ENCODE peak calls at places on chromosomes 3 and 15, in eight cellular contexts. G is mammary epithelial cell; S is breast epithelium; O is lower lobe of right lung; X is psoas muscle; Z is right atrium auricular region; M is CD8-positive, alpha-beta T cell; P is PC-3. T is an unnamed sample.

GRCh38 chr15:54046093-54046492 is 67.9 kb downstream of the UNC13C start:
- DNase-seq in G (no peak), S (no peak), O (no peak), X (no peak), Z (no peak), M (no peak), P (no peak), T (no peak)

GRCh38 chr3:183572935-183573334 is 17.4 kb upstream of the KLHL6 start:
- DNase-seq in G (no peak), S (no peak), O (no peak), X (no peak), Z (no peak), M (no peak), P (no peak), T (no peak)

GRCh38 chr3:46422617-46423016 is 15.6 kb downstream of the CCRL2 start:
- DNase-seq in G (peak; percentile 93), S (no peak), O (no peak), X (no peak), Z (no peak), M (no peak), P (peak; percentile 97), T (no peak)

GRCh38 chr3:39126532-39127071 is 19.1 kb downstream of the TTC21A start:
- DNase-seq in G (peak; percentile 24), S (peak; percentile 43), O (peak; percentile 52), X (no peak), Z (no peak), M (no peak), P (peak; percentile 60), T (no peak)

GRCh38 chr3:100737334-100737733 is 28.0 kb downstream of the TFG start:
- DNase-seq in G (peak; percentile 25), S (no peak), O (no peak), X (no peak), Z (no peak), M (no peak), P (peak; percentile 51), T (no peak)

GRCh38 chr3:73611176-73611575 is 13.6 kb downstream of the PDZRN3 start:
- DNase-seq in G (no peak), S (no peak), O (no peak), X (no peak), Z (no peak), M (no peak), P (no peak), T (no peak)

GRCh38 chr3:157938154-157938774 is 168.0 kb downstream of the SHOX2 start:
- DNase-seq in G (peak; percentile 40), S (no peak), O (no peak), X (no peak), Z (no peak), M (no peak), P (peak; percentile 51), T (no peak)

GRCh38 chr15:39888243-39888642 is 31.8 kb downstream of the GPR176 start:
- DNase-seq in G (no peak), S (no peak), O (no peak), X (no peak), Z (no peak), M (no peak), P (no peak), T (no peak)

GRCh38 chr3:129486057-129487035 is 42.1 kb upstream of the RHO start:
- DNase-seq in G (peak; percentile 81), S (no peak), O (no peak), X (no peak), Z (no peak), M (no peak), P (peak; percentile 43), T (no peak)

GRCh38 chr15:37902126-37902525 is 32.3 kb upstream of the TMCO5A start:
- DNase-seq in G (no peak), S (no peak), O (no peak), X (no peak), Z (no peak), M (no peak), P (peak; percentile 46), T (no peak)

GRCh38 chr3:43097681-43098080 is 8.2 kb downstream of the POMGNT2 start:
- DNase-seq in G (no peak), S (no peak), O (no peak), X (no peak), Z (no peak), M (no peak), P (no peak), T (no peak)

GRCh38 chr15:79978694-79979519 is 7.9 kb upstream of the BCL2A1 start:
- DNase-seq in G (peak; percentile 64), S (no peak), O (no peak), X (no peak), Z (peak; percentile 57), M (no peak), P (no peak), T (no peak)

GRCh38 chr3:149209431-149209830 is 12.2 kb downstream of the CP start:
- DNase-seq in G (peak; percentile 24), S (no peak), O (no peak), X (no peak), Z (no peak), M (no peak), P (no peak), T (no peak)

GRCh38 chr15:96468036-96468435 is 137.5 kb downstream of the NR2F2 start:
- DNase-seq in G (no peak), S (no peak), O (no peak), X (no peak), Z (no peak), M (no peak), P (no peak), T (no peak)

GRCh38 chr15:47506543-47507090 is 210.7 kb upstream of the SEMA6D start:
- DNase-seq in G (no peak), S (no peak), O (no peak), X (no peak), Z (no peak), M (no peak), P (no peak), T (no peak)

GRCh38 chr15:84671211-84671610 is 13.2 kb upstream of the NMB start:
- DNase-seq in G (peak; percentile 75), S (no peak), O (no peak), X (no peak), Z (no peak), M (no peak), P (no peak), T (no peak)

GRCh38 chr3:67656614-67657013 is 2.2 kb upstream of the SUCLG2 start:
- DNase-seq in G (no peak), S (no peak), O (no peak), X (no peak), Z (no peak), M (no peak), P (no peak), T (no peak)

GRCh38 chr3:67657192-67657591 is 2.8 kb upstream of the SUCLG2 start:
- DNase-seq in G (no peak), S (no peak), O (no peak), X (no peak), Z (no peak), M (no peak), P (no peak), T (no peak)

GRCh38 chr3:67654832-67655152 is 380 bp upstream of the SUCLG2 start:
- DNase-seq in G (no peak), S (no peak), O (no peak), X (no peak), Z (no peak), M (peak; percentile 43), P (peak; percentile 6), T (no peak)

GRCh38 chr3:67654099-67654831 is at the start of gene SUCLG2:
- DNase-seq in G (peak; percentile 77), S (peak; percentile 86), O (peak; percentile 95), X (peak; percentile 96), Z (peak; percentile 93), M (peak; percentile 81), P (peak; percentile 56), T (peak; percentile 97)

GRCh38 chr3:67655364-67656121 is 1.1 kb upstream of the SUCLG2 start:
- DNase-seq in G (no peak), S (peak; percentile 36), O (no peak), X (peak; percentile 48), Z (no peak), M (peak; percentile 86), P (no peak), T (peak; percentile 64)
- H3K27ac ChIP-seq in G (no peak overlapping the region), S (peak overlapping the region; percentile 96), O (peak overlapping the region; percentile 96), X (peak overlapping the region; percentile 98), Z (no peak overlapping the region), M (peak overlapping the region; percentile 67), P (no peak overlapping the region), T (peak overlapping the region; percentile 97)

GRCh38 chr15:67136802-67137201 is 71.4 kb downstream of the SMAD3 start:
- DNase-seq in G (no peak), S (no peak), O (no peak), X (no peak), Z (no peak), M (no peak), P (no peak), T (no peak)

GRCh38 chr15:67140078-67140833 is 74.9 kb downstream of the SMAD3 start:
- DNase-seq in G (no peak), S (no peak), O (no peak), X (no peak), Z (no peak), M (no peak), P (no peak), T (no peak)

GRCh38 chr15:67137319-67137718 is 71.9 kb downstream of the SMAD3 start:
- DNase-seq in G (no peak), S (no peak), O (no peak), X (no peak), Z (no peak), M (no peak), P (no peak), T (no peak)

GRCh38 chr15:67138946-67139855 is 73.8 kb downstream of the SMAD3 start:
- DNase-seq in G (no peak), S (no peak), O (no peak), X (no peak), Z (no peak), M (no peak), P (no peak), T (no peak)

GRCh38 chr15:67137951-67138935 is 72.8 kb downstream of the SMAD3 start:
- DNase-seq in G (no peak), S (no peak), O (no peak), X (no peak), Z (no peak), M (no peak), P (no peak), T (no peak)
- H3K4me1 ChIP-seq in G (peaks cover 40% of the 10 kb centered on the region), S (peaks cover 17% of the 10 kb centered on the region), O (peaks cover 87% of the 10 kb centered on the region), X (peaks cover 97% of the 10 kb centered on the region), Z (no peaks in the 10 kb centered on the region), M (peaks cover 43% of the 10 kb centered on the region), P (peaks cover 51% of the 10 kb centered on the region), T (peaks cover 88% of the 10 kb centered on the region)

DNA sequence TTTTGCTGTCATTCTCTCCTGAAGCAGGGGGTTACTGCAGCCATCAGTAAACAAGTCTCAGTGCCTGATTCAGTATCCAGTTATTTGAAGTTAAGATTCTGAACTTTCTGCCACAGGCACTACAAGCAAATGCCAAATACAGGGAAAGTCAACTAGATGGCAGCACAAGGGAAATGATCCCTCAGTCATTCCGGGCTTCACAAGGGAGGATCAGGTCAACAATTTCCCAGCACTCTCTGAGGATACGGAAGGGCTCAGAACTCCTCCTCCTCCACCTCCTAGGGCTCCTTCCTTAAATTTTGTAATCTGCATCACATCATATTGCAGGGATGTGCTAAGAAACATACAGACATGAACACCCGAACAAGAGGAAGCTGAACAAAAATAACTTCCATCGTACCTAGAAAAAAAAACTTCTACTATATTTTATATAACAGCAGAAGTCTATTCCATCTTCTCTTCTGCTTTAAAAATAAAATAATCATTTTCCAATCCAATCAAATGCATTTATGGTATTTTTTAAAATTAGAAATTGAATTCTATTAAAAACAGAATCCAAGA is 187.1 kb downstream of the FMN1 start:
- DNase-seq in G (peak; percentile 17), S (no peak), O (no peak), X (no peak), Z (no peak), M (no peak), P (peak; percentile 76), T (no peak)
- TF ChIP-seq CTCF in G (no peak), S (no peak), O (no peak), X (no peak), Z (peak; percentile 17), M (no peak), P (peak; percentile 70), T (peak; percentile 13)

GRCh38 chr15:91865903-91866302 is 12.4 kb downstream of the SLCO3A1 start:
- DNase-seq in G (peak; percentile 70), S (no peak), O (no peak), X (no peak), Z (no peak), M (no peak), P (no peak), T (no peak)
- H3K27ac ChIP-seq in G (peak overlapping the region; percentile 99), S (peak overlapping the region; percentile 92), O (peak overlapping the region; percentile 74), X (peak overlapping the region; percentile 74), Z (peak overlapping the region; percentile 86), M (no peak overlapping the region), P (no peak overlapping the region), T (peak overlapping the region; percentile 84)